ENCODE peak calls at places on chromosome 9, in ten cellular contexts. One of them, this sample, is unnamed.

GRCh38 chr9:132857031-132857430 is 21.1 kb downstream of the AK8 start:
- DNase-seq in fibroblast of lung: peak; percentile 84
- DNase-seq in left lung: peak; percentile 35
- DNase-seq in CD4-positive, CD25-positive, alpha-beta regulatory T cell: no peak
- DNase-seq in tibial artery: peak; percentile 76
- DNase-seq in sigmoid colon: peak; percentile 93
- DNase-seq in CD4-positive, alpha-beta T cell: no peak
- DNase-seq in heart right ventricle: peak; percentile 34
- DNase-seq in CD8-positive, alpha-beta memory T cell: no peak
- DNase-seq in A549: no peak
- DNase-seq in this sample: no peak

GRCh38 chr9:126853667-126854066 is 6.8 kb upstream of the ZBTB34 start:
- DNase-seq in A549: no peak
- DNase-seq in CD4-positive, alpha-beta T cell: no peak
- DNase-seq in heart right ventricle: no peak
- DNase-seq in tibial artery: peak; percentile 48
- DNase-seq in fibroblast of lung: no peak
- DNase-seq in CD8-positive, alpha-beta memory T cell: no peak
- DNase-seq in sigmoid colon: no peak
- DNase-seq in CD4-positive, CD25-positive, alpha-beta regulatory T cell: no peak
- DNase-seq in left lung: no peak
- DNase-seq in this sample: no peak

GRCh38 chr9:117448066-117448465 is 33.2 kb upstream of the ASTN2 start:
- DNase-seq in CD8-positive, alpha-beta memory T cell: no peak
- DNase-seq in CD4-positive, alpha-beta T cell: no peak
- DNase-seq in A549: no peak
- DNase-seq in fibroblast of lung: no peak
- DNase-seq in left lung: no peak
- DNase-seq in sigmoid colon: no peak
- DNase-seq in tibial artery: no peak
- DNase-seq in heart right ventricle: no peak
- DNase-seq in CD4-positive, CD25-positive, alpha-beta regulatory T cell: no peak
- DNase-seq in this sample: no peak

GRCh38 chr9:77820293-77820954 is 172.3 kb upstream of the GNA14 start:
- DNase-seq in heart right ventricle: no peak
- DNase-seq in sigmoid colon: no peak
- DNase-seq in tibial artery: no peak
- DNase-seq in CD4-positive, CD25-positive, alpha-beta regulatory T cell: peak; percentile 23
- DNase-seq in CD8-positive, alpha-beta memory T cell: no peak
- DNase-seq in fibroblast of lung: peak; percentile 55
- DNase-seq in CD4-positive, alpha-beta T cell: no peak
- DNase-seq in A549: peak; percentile 47
- DNase-seq in left lung: no peak
- DNase-seq in this sample: no peak

GRCh38 chr9:85723220-85723619 is 18.5 kb downstream of the AGTPBP1 start:
- DNase-seq in left lung: peak; percentile 39
- DNase-seq in A549: no peak
- DNase-seq in CD8-positive, alpha-beta memory T cell: peak; percentile 65
- DNase-seq in tibial artery: no peak
- DNase-seq in CD4-positive, alpha-beta T cell: peak; percentile 79
- DNase-seq in fibroblast of lung: no peak
- DNase-seq in sigmoid colon: no peak
- DNase-seq in CD4-positive, CD25-positive, alpha-beta regulatory T cell: peak; percentile 92
- DNase-seq in heart right ventricle: peak; percentile 36
- DNase-seq in this sample: peak; percentile 23

GRCh38 chr9:96156151-96156550 is 145.8 kb downstream of the HSD17B3 start:
- DNase-seq in CD8-positive, alpha-beta memory T cell: no peak
- DNase-seq in tibial artery: no peak
- DNase-seq in A549: no peak
- DNase-seq in heart right ventricle: no peak
- DNase-seq in left lung: no peak
- DNase-seq in sigmoid colon: peak; percentile 41
- DNase-seq in fibroblast of lung: peak; percentile 75
- DNase-seq in CD4-positive, alpha-beta T cell: no peak
- DNase-seq in CD4-positive, CD25-positive, alpha-beta regulatory T cell: no peak
- DNase-seq in this sample: no peak

GRCh38 chr9:13361076-13361475 is 81.6 kb upstream of the MPDZ start:
- DNase-seq in sigmoid colon: no peak
- DNase-seq in fibroblast of lung: no peak
- DNase-seq in A549: no peak
- DNase-seq in CD4-positive, alpha-beta T cell: no peak
- DNase-seq in CD8-positive, alpha-beta memory T cell: no peak
- DNase-seq in tibial artery: no peak
- DNase-seq in heart right ventricle: no peak
- DNase-seq in left lung: no peak
- DNase-seq in CD4-positive, CD25-positive, alpha-beta regulatory T cell: no peak
- DNase-seq in this sample: no peak

GRCh38 chr9:68416891-68417570 is 60.6 kb downstream of the PGM5 start:
- DNase-seq in heart right ventricle: no peak
- DNase-seq in CD4-positive, CD25-positive, alpha-beta regulatory T cell: peak; percentile 27
- DNase-seq in tibial artery: no peak
- DNase-seq in CD4-positive, alpha-beta T cell: no peak
- DNase-seq in CD8-positive, alpha-beta memory T cell: no peak
- DNase-seq in left lung: no peak
- DNase-seq in fibroblast of lung: peak; percentile 9
- DNase-seq in A549: no peak
- DNase-seq in sigmoid colon: no peak
- DNase-seq in this sample: no peak

GRCh38 chr9:20117985-20118384 is 329.1 kb upstream of the SLC24A2 start:
- DNase-seq in CD8-positive, alpha-beta memory T cell: no peak
- DNase-seq in left lung: no peak
- DNase-seq in heart right ventricle: no peak
- DNase-seq in tibial artery: no peak
- DNase-seq in sigmoid colon: no peak
- DNase-seq in fibroblast of lung: no peak
- DNase-seq in CD4-positive, CD25-positive, alpha-beta regulatory T cell: no peak
- DNase-seq in CD4-positive, alpha-beta T cell: no peak
- DNase-seq in A549: no peak
- DNase-seq in this sample: no peak

GRCh38 chr9:5587024-5587423 is 41.9 kb upstream of the RIC1 start:
- DNase-seq in heart right ventricle: no peak
- DNase-seq in CD8-positive, alpha-beta memory T cell: no peak
- DNase-seq in CD4-positive, alpha-beta T cell: no peak
- DNase-seq in left lung: no peak
- DNase-seq in sigmoid colon: no peak
- DNase-seq in tibial artery: no peak
- DNase-seq in fibroblast of lung: peak; percentile 86
- DNase-seq in CD4-positive, CD25-positive, alpha-beta regulatory T cell: no peak
- DNase-seq in A549: no peak
- DNase-seq in this sample: no peak

GRCh38 chr9:2800385-2801179 is 43.3 kb downstream of the PUM3 start:
- DNase-seq in left lung: no peak
- DNase-seq in heart right ventricle: no peak
- DNase-seq in sigmoid colon: no peak
- DNase-seq in CD4-positive, CD25-positive, alpha-beta regulatory T cell: peak; percentile 7
- DNase-seq in fibroblast of lung: peak; percentile 25
- DNase-seq in CD4-positive, alpha-beta T cell: no peak
- DNase-seq in A549: no peak
- DNase-seq in tibial artery: no peak
- DNase-seq in CD8-positive, alpha-beta memory T cell: no peak
- DNase-seq in this sample: no peak

GRCh38 chr9:65409471-65409980 is 124.5 kb upstream of the FOXD4L5 start:
- DNase-seq in fibroblast of lung: no peak
- DNase-seq in CD4-positive, CD25-positive, alpha-beta regulatory T cell: no peak
- DNase-seq in A549: no peak
- DNase-seq in CD8-positive, alpha-beta memory T cell: no peak
- DNase-seq in left lung: no peak
- DNase-seq in heart right ventricle: no peak
- DNase-seq in tibial artery: no peak
- DNase-seq in sigmoid colon: no peak
- DNase-seq in CD4-positive, alpha-beta T cell: no peak
- DNase-seq in this sample: no peak

GRCh38 chr9:65410926-65411325 is 125.9 kb upstream of the FOXD4L5 start:
- DNase-seq in sigmoid colon: no peak
- DNase-seq in tibial artery: no peak
- DNase-seq in left lung: no peak
- DNase-seq in CD4-positive, alpha-beta T cell: no peak
- DNase-seq in heart right ventricle: no peak
- DNase-seq in CD8-positive, alpha-beta memory T cell: no peak
- DNase-seq in fibroblast of lung: no peak
- DNase-seq in A549: no peak
- DNase-seq in CD4-positive, CD25-positive, alpha-beta regulatory T cell: no peak
- DNase-seq in this sample: no peak

GRCh38 chr9:65411336-65411735 is 126.3 kb upstream of the FOXD4L5 start:
- DNase-seq in A549: no peak
- DNase-seq in heart right ventricle: no peak
- DNase-seq in fibroblast of lung: no peak
- DNase-seq in CD8-positive, alpha-beta memory T cell: no peak
- DNase-seq in sigmoid colon: no peak
- DNase-seq in left lung: no peak
- DNase-seq in CD4-positive, alpha-beta T cell: no peak
- DNase-seq in tibial artery: no peak
- DNase-seq in CD4-positive, CD25-positive, alpha-beta regulatory T cell: no peak
- DNase-seq in this sample: no peak

DNA sequence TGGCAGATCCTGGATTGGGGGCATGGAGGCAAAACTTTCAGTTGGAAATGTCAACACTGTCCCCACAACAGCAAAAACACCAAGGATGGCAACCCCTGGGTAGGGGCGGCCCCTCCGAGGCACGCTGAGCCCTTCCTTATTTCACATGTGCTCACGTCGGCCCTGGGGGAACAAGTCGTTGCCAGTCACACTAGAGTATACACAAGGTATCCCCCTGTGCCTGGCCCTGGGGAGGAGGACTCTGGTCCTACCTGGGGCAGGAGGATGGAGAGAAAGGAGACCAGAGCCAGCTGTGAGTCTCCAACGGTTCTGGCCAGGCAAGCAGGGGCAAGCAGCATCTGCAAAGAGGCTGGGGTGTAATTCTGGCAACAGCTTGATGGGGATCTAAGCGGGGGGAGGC is 126.9 kb upstream of the FOXD4L5 start:
- DNase-seq in CD4-positive, alpha-beta T cell: no peak
- DNase-seq in sigmoid colon: no peak
- DNase-seq in left lung: no peak
- DNase-seq in CD4-positive, CD25-positive, alpha-beta regulatory T cell: no peak
- DNase-seq in tibial artery: peak; percentile 45
- DNase-seq in heart right ventricle: no peak
- DNase-seq in fibroblast of lung: no peak
- DNase-seq in A549: no peak
- DNase-seq in CD8-positive, alpha-beta memory T cell: no peak
- DNase-seq in this sample: no peak
- H3K9me3 ChIP-seq in CD4-positive, alpha-beta T cell: peaks cover 5% of the 10 kb centered on the region
- H3K9me3 ChIP-seq in sigmoid colon: peaks cover 15% of the 10 kb centered on the region
- H3K9me3 ChIP-seq in left lung: no peaks in the 10 kb centered on the region
- H3K9me3 ChIP-seq in CD4-positive, CD25-positive, alpha-beta regulatory T cell: peaks cover 3% of the 10 kb centered on the region
- H3K9me3 ChIP-seq in tibial artery: peaks cover 3% of the 10 kb centered on the region
- H3K9me3 ChIP-seq in heart right ventricle: no peaks in the 10 kb centered on the region
- H3K9me3 ChIP-seq in fibroblast of lung: no peaks in the 10 kb centered on the region
- H3K9me3 ChIP-seq in A549: no peaks in the 10 kb centered on the region
- H3K9me3 ChIP-seq in CD8-positive, alpha-beta memory T cell: no peaks in the 10 kb centered on the region
- H3K9me3 ChIP-seq in this sample: no peaks in the 10 kb centered on the region

GRCh38 chr9:135221576-135221950 is 134.1 kb downstream of the OLFM1 start:
- DNase-seq in sigmoid colon: peak; percentile 52
- DNase-seq in CD4-positive, CD25-positive, alpha-beta regulatory T cell: no peak
- DNase-seq in CD4-positive, alpha-beta T cell: no peak
- DNase-seq in heart right ventricle: no peak
- DNase-seq in CD8-positive, alpha-beta memory T cell: no peak
- DNase-seq in fibroblast of lung: no peak
- DNase-seq in tibial artery: no peak
- DNase-seq in A549: no peak
- DNase-seq in left lung: no peak
- DNase-seq in this sample: peak; percentile 4
- H3K9me3 ChIP-seq in sigmoid colon: no peaks in the 10 kb centered on the region
- H3K9me3 ChIP-seq in CD4-positive, CD25-positive, alpha-beta regulatory T cell: peaks cover 2% of the 10 kb centered on the region
- H3K9me3 ChIP-seq in CD4-positive, alpha-beta T cell: no peaks in the 10 kb centered on the region
- H3K9me3 ChIP-seq in heart right ventricle: no peaks in the 10 kb centered on the region
- H3K9me3 ChIP-seq in CD8-positive, alpha-beta memory T cell: no peaks in the 10 kb centered on the region
- H3K9me3 ChIP-seq in fibroblast of lung: peaks cover 11% of the 10 kb centered on the region
- H3K9me3 ChIP-seq in tibial artery: no peaks in the 10 kb centered on the region
- H3K9me3 ChIP-seq in A549: no peaks in the 10 kb centered on the region
- H3K9me3 ChIP-seq in left lung: no peaks in the 10 kb centered on the region
- H3K9me3 ChIP-seq in this sample: no peaks in the 10 kb centered on the region

DNA sequence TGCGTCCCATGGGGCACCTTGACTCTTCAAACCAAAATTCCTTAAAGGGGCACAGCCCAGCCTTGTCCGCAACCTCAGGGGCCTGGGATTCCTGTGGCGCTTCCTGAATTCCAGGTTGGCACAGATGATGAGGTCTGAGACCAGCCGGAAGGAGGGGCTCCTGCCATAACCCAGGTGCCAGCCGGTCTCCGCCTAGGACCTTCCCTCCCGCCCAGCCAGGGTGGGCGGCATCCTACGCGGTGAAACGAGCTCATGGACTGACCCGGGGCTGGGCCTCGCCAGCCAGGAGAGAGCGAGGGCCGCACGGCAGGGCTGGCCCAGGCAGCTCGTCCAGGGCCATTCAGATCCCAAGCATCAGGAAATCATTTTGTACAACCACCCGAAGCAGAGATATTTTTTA is 23.0 kb downstream of the AMBP start:
- DNase-seq in sigmoid colon: no peak
- DNase-seq in left lung: no peak
- DNase-seq in A549: no peak
- DNase-seq in CD8-positive, alpha-beta memory T cell: no peak
- DNase-seq in fibroblast of lung: no peak
- DNase-seq in heart right ventricle: no peak
- DNase-seq in CD4-positive, CD25-positive, alpha-beta regulatory T cell: no peak
- DNase-seq in CD4-positive, alpha-beta T cell: no peak
- DNase-seq in tibial artery: peak; percentile 52
- DNase-seq in this sample: no peak
- H3K9me3 ChIP-seq in sigmoid colon: no peaks in the 10 kb centered on the region
- H3K9me3 ChIP-seq in left lung: no peaks in the 10 kb centered on the region
- H3K9me3 ChIP-seq in A549: no peaks in the 10 kb centered on the region
- H3K9me3 ChIP-seq in CD8-positive, alpha-beta memory T cell: no peaks in the 10 kb centered on the region
- H3K9me3 ChIP-seq in fibroblast of lung: no peaks in the 10 kb centered on the region
- H3K9me3 ChIP-seq in heart right ventricle: no peaks in the 10 kb centered on the region
- H3K9me3 ChIP-seq in CD4-positive, CD25-positive, alpha-beta regulatory T cell: no peaks in the 10 kb centered on the region
- H3K9me3 ChIP-seq in CD4-positive, alpha-beta T cell: no peaks in the 10 kb centered on the region
- H3K9me3 ChIP-seq in tibial artery: no peaks in the 10 kb centered on the region
- H3K9me3 ChIP-seq in this sample: no peaks in the 10 kb centered on the region

DNA sequence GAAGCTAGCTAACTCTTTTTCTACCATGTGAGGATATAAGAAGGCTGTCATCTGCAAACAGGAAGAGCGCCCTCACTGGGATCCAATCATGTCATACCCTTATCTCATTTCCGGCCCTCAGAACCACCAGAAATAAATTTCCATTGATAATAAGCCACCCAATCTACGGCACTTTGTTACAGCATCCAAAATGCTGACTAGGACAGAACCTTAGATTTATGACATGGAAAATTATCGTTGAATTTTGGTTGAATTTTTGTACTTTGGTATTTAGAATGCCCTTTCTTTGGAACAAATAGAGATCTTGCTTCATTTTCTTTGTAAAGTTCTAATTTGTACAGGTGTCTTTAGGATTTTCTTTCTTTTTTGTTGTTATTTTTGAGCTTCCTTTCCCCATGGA is 53.3 kb upstream of the CYLC2 start:
- DNase-seq in heart right ventricle: no peak
- DNase-seq in CD4-positive, CD25-positive, alpha-beta regulatory T cell: no peak
- DNase-seq in CD8-positive, alpha-beta memory T cell: no peak
- DNase-seq in A549: no peak
- DNase-seq in sigmoid colon: no peak
- DNase-seq in left lung: no peak
- DNase-seq in CD4-positive, alpha-beta T cell: no peak
- DNase-seq in tibial artery: no peak
- DNase-seq in fibroblast of lung: no peak
- DNase-seq in this sample: no peak
- H3K9me3 ChIP-seq in heart right ventricle: no peaks in the 10 kb centered on the region
- H3K9me3 ChIP-seq in CD4-positive, CD25-positive, alpha-beta regulatory T cell: no peaks in the 10 kb centered on the region
- H3K9me3 ChIP-seq in CD8-positive, alpha-beta memory T cell: no peaks in the 10 kb centered on the region
- H3K9me3 ChIP-seq in A549: no peaks in the 10 kb centered on the region
- H3K9me3 ChIP-seq in sigmoid colon: no peaks in the 10 kb centered on the region
- H3K9me3 ChIP-seq in left lung: no peaks in the 10 kb centered on the region
- H3K9me3 ChIP-seq in CD4-positive, alpha-beta T cell: no peaks in the 10 kb centered on the region
- H3K9me3 ChIP-seq in tibial artery: no peaks in the 10 kb centered on the region
- H3K9me3 ChIP-seq in fibroblast of lung: no peaks in the 10 kb centered on the region
- H3K9me3 ChIP-seq in this sample: no peaks in the 10 kb centered on the region

GRCh38 chr9:71879644-71880174 is 31.3 kb downstream of the ABHD17B start:
- DNase-seq in fibroblast of lung: no peak
- DNase-seq in heart right ventricle: no peak
- DNase-seq in A549: no peak
- DNase-seq in left lung: no peak
- DNase-seq in CD4-positive, alpha-beta T cell: no peak
- DNase-seq in sigmoid colon: no peak
- DNase-seq in tibial artery: no peak
- DNase-seq in CD4-positive, CD25-positive, alpha-beta regulatory T cell: no peak
- DNase-seq in CD8-positive, alpha-beta memory T cell: no peak
- DNase-seq in this sample: no peak
- H3K9me3 ChIP-seq in fibroblast of lung: no peaks in the 10 kb centered on the region
- H3K9me3 ChIP-seq in heart right ventricle: no peaks in the 10 kb centered on the region
- H3K9me3 ChIP-seq in A549: peaks cover 79% of the 10 kb centered on the region
- H3K9me3 ChIP-seq in left lung: peaks cover 8% of the 10 kb centered on the region
- H3K9me3 ChIP-seq in CD4-positive, alpha-beta T cell: peaks cover 39% of the 10 kb centered on the region
- H3K9me3 ChIP-seq in sigmoid colon: peaks cover 9% of the 10 kb centered on the region
- H3K9me3 ChIP-seq in tibial artery: peaks cover 17% of the 10 kb centered on the region
- H3K9me3 ChIP-seq in CD4-positive, CD25-positive, alpha-beta regulatory T cell: peaks cover 37% of the 10 kb centered on the region
- H3K9me3 ChIP-seq in CD8-positive, alpha-beta memory T cell: peaks cover 16% of the 10 kb centered on the region
- H3K9me3 ChIP-seq in this sample: peaks cover 12% of the 10 kb centered on the region

This sample was measured in T-helper 17 cell.